ENCODE peak calls at places on chromosomes 7 and 10, in six cellular contexts. One of them, this sample, is unnamed. For H3K36me3, the result is how much of the 10 kb centered on the place peaks cover.

GRCh38 chr7:109641445-109641844 is 1071.8 kb downstream of the DNAJB9 start:
- DNase-seq in PC-3: peak
- DNase-seq in body of pancreas: no peak
- DNase-seq in left ventricle myocardium inferior: no peak
- DNase-seq in endodermal cell: peak
- DNase-seq in ascending aorta: no peak
- DNase-seq in this sample: no peak

GRCh38 chr7:128243273-128243672 is 2.2 kb downstream of the LEP start:
- DNase-seq in endodermal cell: no peak
- DNase-seq in ascending aorta: no peak
- DNase-seq in body of pancreas: no peak
- DNase-seq in PC-3: no peak
- DNase-seq in left ventricle myocardium inferior: no peak
- DNase-seq in this sample: no peak

GRCh38 chr10:184911-185310 is 49.7 kb downstream of the ZMYND11 start:
- DNase-seq in PC-3: peak
- DNase-seq in body of pancreas: no peak
- DNase-seq in endodermal cell: no peak
- DNase-seq in ascending aorta: no peak
- DNase-seq in left ventricle myocardium inferior: no peak
- DNase-seq in this sample: no peak

GRCh38 chr10:69202332-69202731 is 17.8 kb upstream of the HKDC1 start:
- DNase-seq in ascending aorta: no peak
- DNase-seq in endodermal cell: no peak
- DNase-seq in PC-3: no peak
- DNase-seq in left ventricle myocardium inferior: no peak
- DNase-seq in body of pancreas: no peak
- DNase-seq in this sample: no peak

GRCh38 chr7:108358553-108358952 is 97.7 kb downstream of the NRCAM start:
- DNase-seq in ascending aorta: no peak
- DNase-seq in endodermal cell: no peak
- DNase-seq in left ventricle myocardium inferior: no peak
- DNase-seq in body of pancreas: peak
- DNase-seq in PC-3: peak
- DNase-seq in this sample: no peak

GRCh38 chr7:96899108-96899507 is 106.2 kb upstream of the DLX6 start:
- DNase-seq in left ventricle myocardium inferior: no peak
- DNase-seq in endodermal cell: no peak
- DNase-seq in PC-3: no peak
- DNase-seq in body of pancreas: no peak
- DNase-seq in ascending aorta: no peak
- DNase-seq in this sample: no peak

GRCh38 chr10:44706745-44707144 is 204.4 kb upstream of the TMEM72 start:
- DNase-seq in left ventricle myocardium inferior: no peak
- DNase-seq in ascending aorta: no peak
- DNase-seq in endodermal cell: no peak
- DNase-seq in body of pancreas: no peak
- DNase-seq in PC-3: peak
- DNase-seq in this sample: no peak

GRCh38 chr7:23065974-23066373 is 39.6 kb upstream of the KLHL7 start:
- DNase-seq in PC-3: no peak
- DNase-seq in body of pancreas: no peak
- DNase-seq in endodermal cell: no peak
- DNase-seq in ascending aorta: no peak
- DNase-seq in left ventricle myocardium inferior: no peak
- DNase-seq in this sample: no peak

GRCh38 chr10:129615921-129616525 is 149.0 kb downstream of the MGMT start:
- DNase-seq in ascending aorta: no peak
- DNase-seq in endodermal cell: no peak
- DNase-seq in PC-3: no peak
- DNase-seq in left ventricle myocardium inferior: no peak
- DNase-seq in body of pancreas: no peak
- DNase-seq in this sample: no peak

GRCh38 chr7:69765879-69766278 is 167.6 kb downstream of the AUTS2 start:
- DNase-seq in PC-3: no peak
- DNase-seq in endodermal cell: no peak
- DNase-seq in left ventricle myocardium inferior: no peak
- DNase-seq in ascending aorta: no peak
- DNase-seq in body of pancreas: no peak
- DNase-seq in this sample: no peak

GRCh38 chr10:69446650-69447151 is 4.6 kb upstream of the TSPAN15 start:
- DNase-seq in left ventricle myocardium inferior: no peak
- DNase-seq in body of pancreas: no peak
- DNase-seq in endodermal cell: no peak
- DNase-seq in ascending aorta: no peak
- DNase-seq in PC-3: peak
- DNase-seq in this sample: no peak

GRCh38 chr7:16795624-16796023 is 9.2 kb downstream of the AGR2 start:
- DNase-seq in endodermal cell: no peak
- DNase-seq in ascending aorta: no peak
- DNase-seq in PC-3: no peak
- DNase-seq in left ventricle myocardium inferior: no peak
- DNase-seq in body of pancreas: no peak
- DNase-seq in this sample: no peak

GRCh38 chr7:82740246-82740848 is 296.8 kb upstream of the CACNA2D1 start:
- DNase-seq in endodermal cell: peak
- DNase-seq in body of pancreas: peak
- DNase-seq in PC-3: peak
- DNase-seq in ascending aorta: no peak
- DNase-seq in left ventricle myocardium inferior: no peak
- DNase-seq in this sample: no peak

GRCh38 chr7:129519464-129519863 is 17.1 kb downstream of the SMKR1 start:
- DNase-seq in body of pancreas: no peak
- DNase-seq in ascending aorta: no peak
- DNase-seq in left ventricle myocardium inferior: no peak
- DNase-seq in PC-3: no peak
- DNase-seq in endodermal cell: peak
- DNase-seq in this sample: no peak

GRCh38 chr7:128259131-128260056 is 18.3 kb downstream of the LEP start:
- DNase-seq in PC-3: peak
- DNase-seq in ascending aorta: no peak
- DNase-seq in left ventricle myocardium inferior: no peak
- DNase-seq in body of pancreas: no peak
- DNase-seq in endodermal cell: peak
- DNase-seq in this sample: no peak

GRCh38 chr10:72812798-72813430 is 80.6 kb upstream of the OIT3 start:
- DNase-seq in ascending aorta: no peak
- DNase-seq in endodermal cell: no peak
- DNase-seq in body of pancreas: no peak
- DNase-seq in PC-3: peak
- DNase-seq in left ventricle myocardium inferior: no peak
- DNase-seq in this sample: no peak

GRCh38 chr7:99392659-99393362 is 15.6 kb downstream of the PDAP1 start:
- DNase-seq in ascending aorta: peak
- DNase-seq in body of pancreas: peak
- DNase-seq in PC-3: no peak
- DNase-seq in endodermal cell: peak
- DNase-seq in left ventricle myocardium inferior: peak
- DNase-seq in this sample: peak

GRCh38 chr7:99000904-99001442 is 122.6 kb downstream of the TRRAP start:
- DNase-seq in ascending aorta: no peak
- DNase-seq in endodermal cell: peak
- DNase-seq in left ventricle myocardium inferior: no peak
- DNase-seq in PC-3: no peak
- DNase-seq in body of pancreas: no peak
- DNase-seq in this sample: no peak

GRCh38 chr10:26468691-26469090 is 30.6 kb downstream of the APBB1IP start:
- DNase-seq in left ventricle myocardium inferior: no peak
- DNase-seq in PC-3: no peak
- DNase-seq in endodermal cell: no peak
- DNase-seq in body of pancreas: no peak
- DNase-seq in ascending aorta: no peak
- DNase-seq in this sample: no peak

GRCh38 chr10:46284286-46285229 is 2.2 kb upstream of the ANTXRL start:
- DNase-seq in endodermal cell: peak
- DNase-seq in body of pancreas: peak
- DNase-seq in left ventricle myocardium inferior: peak
- DNase-seq in ascending aorta: peak
- DNase-seq in PC-3: peak
- DNase-seq in this sample: peak

GRCh38 chr7:112272921-112273561 is 66.5 kb downstream of the ZNF277 start:
- DNase-seq in endodermal cell: no peak
- DNase-seq in left ventricle myocardium inferior: no peak
- DNase-seq in body of pancreas: peak
- DNase-seq in ascending aorta: no peak
- DNase-seq in PC-3: no peak
- DNase-seq in this sample: no peak

GRCh38 chr10:74683621-74684114 is 142.7 kb upstream of the KAT6B start:
- DNase-seq in endodermal cell: no peak
- DNase-seq in left ventricle myocardium inferior: no peak
- DNase-seq in ascending aorta: no peak
- DNase-seq in PC-3: peak
- DNase-seq in body of pancreas: peak
- DNase-seq in this sample: no peak

GRCh38 chr7:132034748-132035416 is 478.5 kb upstream of the PODXL start:
- DNase-seq in PC-3: no peak
- DNase-seq in body of pancreas: no peak
- DNase-seq in endodermal cell: no peak
- DNase-seq in left ventricle myocardium inferior: no peak
- DNase-seq in ascending aorta: no peak
- DNase-seq in this sample: no peak

GRCh38 chr7:152076324-152076821 is 50.9 kb downstream of the GALNT11 start:
- DNase-seq in ascending aorta: no peak
- DNase-seq in PC-3: peak
- DNase-seq in body of pancreas: peak
- DNase-seq in left ventricle myocardium inferior: no peak
- DNase-seq in endodermal cell: peak
- DNase-seq in this sample: peak

GRCh38 chr7:31488562-31489203 is 25.2 kb upstream of the ITPRID1 start:
- DNase-seq in endodermal cell: peak
- DNase-seq in left ventricle myocardium inferior: peak
- DNase-seq in body of pancreas: peak
- DNase-seq in PC-3: peak
- DNase-seq in ascending aorta: no peak
- DNase-seq in this sample: peak

GRCh38 chr7:26200113-26200443 is 468 bp downstream of the HNRNPA2B1 start:
- DNase-seq in body of pancreas: peak
- DNase-seq in ascending aorta: peak
- DNase-seq in PC-3: peak
- DNase-seq in endodermal cell: peak
- DNase-seq in left ventricle myocardium inferior: peak
- DNase-seq in this sample: no peak

GRCh38 chr7:26202019-26202985 is 757 bp downstream of the CBX3 start:
- DNase-seq in PC-3: peak
- DNase-seq in endodermal cell: no peak
- DNase-seq in ascending aorta: peak
- DNase-seq in body of pancreas: peak
- DNase-seq in left ventricle myocardium inferior: peak
- DNase-seq in this sample: no peak

GRCh38 chr7:26201261-26202018 is at the start of gene CBX3:
- DNase-seq in body of pancreas: peak
- DNase-seq in endodermal cell: peak
- DNase-seq in ascending aorta: peak
- DNase-seq in left ventricle myocardium inferior: peak
- DNase-seq in PC-3: peak
- DNase-seq in this sample: peak

GRCh38 chr7:26199301-26200112 is 1.0 kb downstream of the HNRNPA2B1 start:
- DNase-seq in ascending aorta: peak
- DNase-seq in PC-3: no peak
- DNase-seq in body of pancreas: peak
- DNase-seq in left ventricle myocardium inferior: peak
- DNase-seq in endodermal cell: no peak
- DNase-seq in this sample: no peak

DNA sequence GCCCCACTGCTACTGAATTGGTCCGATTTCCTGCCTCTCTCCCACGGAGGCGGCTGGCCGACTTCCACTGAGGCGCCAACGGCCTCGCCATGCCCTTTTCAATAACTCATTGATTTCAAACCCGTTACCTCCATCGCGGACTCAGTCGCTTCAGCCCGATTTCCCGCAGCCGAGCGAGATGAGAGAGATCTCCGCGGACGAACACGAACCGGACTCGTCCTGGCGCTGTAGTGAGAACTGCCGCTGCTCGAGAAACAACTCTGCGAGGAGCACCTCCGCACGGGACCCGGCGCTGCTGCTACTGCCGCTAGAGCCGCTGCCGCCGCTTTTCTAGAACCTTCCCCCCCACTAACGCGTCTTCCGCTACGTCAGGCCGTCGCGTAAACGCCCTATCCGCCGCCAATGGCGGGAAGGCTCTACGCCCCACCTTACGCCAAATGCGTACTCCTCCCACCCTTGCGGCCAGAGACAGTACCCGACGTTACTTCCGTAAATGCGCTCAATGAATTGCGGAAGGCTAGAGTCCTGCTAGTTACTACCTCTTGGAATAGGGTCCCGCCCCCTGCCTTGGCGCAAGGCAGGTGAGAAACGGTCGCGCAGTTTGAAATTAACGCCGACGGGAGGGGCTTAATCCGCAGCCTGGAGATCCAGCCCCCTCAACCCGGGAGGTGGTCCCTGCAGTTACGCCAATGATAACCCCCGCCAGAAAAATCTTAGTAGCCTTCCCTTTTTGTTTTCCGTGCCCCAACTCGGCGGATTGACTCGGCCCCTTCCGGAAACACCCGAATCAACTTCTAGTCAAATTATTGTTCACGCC is at the start of gene HNRNPA2B1:
- DNase-seq in left ventricle myocardium inferior: peak
- DNase-seq in endodermal cell: peak
- DNase-seq in body of pancreas: peak
- DNase-seq in ascending aorta: peak
- DNase-seq in PC-3: peak
- DNase-seq in this sample: peak
- H3K36me3 ChIP-seq in left ventricle myocardium inferior: under half
- H3K36me3 ChIP-seq in endodermal cell: half or more
- H3K36me3 ChIP-seq in body of pancreas: under half
- H3K36me3 ChIP-seq in ascending aorta: under half
- H3K36me3 ChIP-seq in PC-3: half or more
- H3K36me3 ChIP-seq in this sample: under half

GRCh38 chr10:99630991-99631390 is 10.8 kb upstream of the SLC25A28 start:
- DNase-seq in body of pancreas: no peak
- DNase-seq in PC-3: no peak
- DNase-seq in endodermal cell: no peak
- DNase-seq in left ventricle myocardium inferior: no peak
- DNase-seq in ascending aorta: no peak
- DNase-seq in this sample: no peak
- H3K4me3 ChIP-seq in body of pancreas: no peak
- H3K4me3 ChIP-seq in PC-3: no peak
- H3K4me3 ChIP-seq in endodermal cell: no peak
- H3K4me3 ChIP-seq in left ventricle myocardium inferior: no peak
- H3K4me3 ChIP-seq in ascending aorta: no peak
- H3K4me3 ChIP-seq in this sample: no peak

DNA sequence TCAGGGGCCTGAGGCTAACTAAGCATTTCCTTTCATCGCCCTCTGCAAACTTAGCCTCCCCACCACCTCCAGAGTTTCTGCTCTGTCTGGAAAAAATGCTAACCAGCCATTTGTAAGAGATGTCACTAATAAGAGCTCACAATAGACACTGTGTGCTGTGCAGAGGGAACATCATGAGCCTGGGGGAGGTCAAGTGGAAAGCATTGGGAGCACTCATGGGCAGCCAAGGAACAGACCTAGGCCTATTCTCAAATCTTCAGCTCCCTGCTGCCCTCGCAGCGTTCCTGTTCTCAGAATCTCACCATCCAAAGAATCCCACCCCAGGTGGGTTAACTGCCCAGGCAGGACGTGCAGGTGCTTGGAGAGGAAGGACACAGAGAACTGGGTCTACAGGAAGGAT is 27.1 kb upstream of the GPAM start:
- DNase-seq in body of pancreas: no peak
- DNase-seq in left ventricle myocardium inferior: no peak
- DNase-seq in PC-3: no peak
- DNase-seq in endodermal cell: no peak
- DNase-seq in ascending aorta: no peak
- DNase-seq in this sample: no peak
- H3K27ac ChIP-seq in body of pancreas: no peak
- H3K27ac ChIP-seq in left ventricle myocardium inferior: no peak
- H3K27ac ChIP-seq in PC-3: no peak
- H3K27ac ChIP-seq in endodermal cell: peak
- H3K27ac ChIP-seq in ascending aorta: no peak
- H3K27ac ChIP-seq in this sample: no peak

GRCh38 chr10:5932345-5932744 is 42.3 kb downstream of the FBH1 start:
- DNase-seq in PC-3: no peak
- DNase-seq in body of pancreas: peak
- DNase-seq in left ventricle myocardium inferior: no peak
- DNase-seq in ascending aorta: no peak
- DNase-seq in endodermal cell: no peak
- DNase-seq in this sample: no peak
- H3K36me3 ChIP-seq in PC-3: under half
- H3K36me3 ChIP-seq in body of pancreas: under half
- H3K36me3 ChIP-seq in left ventricle myocardium inferior: half or more
- H3K36me3 ChIP-seq in ascending aorta: half or more
- H3K36me3 ChIP-seq in endodermal cell: half or more
- H3K36me3 ChIP-seq in this sample: under half